ENCODE peak calls at places on chromosomes 2 and 18, in five cellular contexts. G is NCI-H1694; Z is AG09319; P is CD4-positive, alpha-beta T cell; V is tibial nerve. C is an unnamed sample.

GRCh38 chr18:6115710-6116109 is 220.4 kb upstream of the TMEM200C start:
- DNase-seq in G (no peak), P (no peak), V (no peak), Z (no peak), C (no peak)

GRCh38 chr2:159456500-159457426 is 159.6 kb downstream of the BAZ2B start:
- DNase-seq in G (no peak), P (no peak), V (no peak), Z (no peak), C (no peak)

GRCh38 chr2:215409331-215410127 is 26.3 kb downstream of the FN1 start:
- DNase-seq in V (no peak), P (no peak), G (no peak), Z (no peak), C (no peak)

GRCh38 chr2:25491966-25492532 is 150.3 kb upstream of the DNMT3A start:
- DNase-seq in Z (no peak), P (no peak), V (no peak), G (no peak), C (no peak)

GRCh38 chr18:48913723-48914122 is 37.0 kb downstream of the SMAD7 start:
- DNase-seq in V (no peak), Z (no peak), P (no peak), G (no peak), C (no peak)

GRCh38 chr18:76658627-76659026 is 163.6 kb upstream of the ZNF516 start:
- DNase-seq in P (no peak), G (no peak), V (no peak), Z (no peak), C (no peak)

GRCh38 chr2:182594286-182594685 is 121.8 kb upstream of the DNAJC10 start:
- DNase-seq in P (no peak), Z (no peak), V (no peak), G (no peak), C (no peak)

GRCh38 chr2:120079647-120080046 is 66.8 kb downstream of the EPB41L5 start:
- DNase-seq in Z (no peak), P (no peak), G (no peak), V (no peak), C (no peak)

GRCh38 chr18:75198046-75198445 is 10.9 kb downstream of the PTGR3 start:
- DNase-seq in V (no peak), G (no peak), P (no peak), Z (no peak), C (no peak)